ENCODE peak calls at places on chromosomes 3 and 15, in nine cellular contexts. W is small intestine, V is AG08396, A is cortex of kidney, J is caudate nucleus, P is NCI-H2081, I is GM04504, T is NCI-H460, G is T-helper 22 cell. L is an unnamed sample.
A peak's percentile ranks its signal among the peaks of the same experiment; 100 is the strongest.

GRCh38 chr15:76983588-76984379 is 11.1 kb upstream of the PSTPIP1 start:
- DNase-seq in T (no peak), J (no peak), V (no peak), A (no peak), W (no peak), I (no peak), P (no peak), G (no peak), L (no peak)

GRCh38 chr3:141656771-141657170 is 81.3 kb upstream of the RNF7 start:
- DNase-seq in I (peak; percentile 84), J (no peak), G (no peak), P (no peak), W (no peak), A (no peak), T (no peak), V (peak; percentile 50), L (no peak)

GRCh38 chr3:101120039-101120438 is 126.8 kb upstream of the ABI3BP start:
- DNase-seq in G (no peak), W (no peak), P (no peak), A (no peak), J (no peak), I (no peak), V (no peak), T (no peak), L (no peak)

GRCh38 chr3:170352936-170353335 is 4.6 kb upstream of the SKIL start:
- DNase-seq in P (no peak), I (no peak), G (no peak), A (no peak), W (no peak), T (no peak), V (no peak), J (no peak), L (no peak)

GRCh38 chr3:169147246-169148008 is 516.1 kb downstream of the MECOM start:
- DNase-seq in W (peak; percentile 62), T (no peak), G (no peak), I (peak; percentile 19), V (peak; percentile 67), A (peak; percentile 9), P (peak; percentile 67), J (no peak), L (peak; percentile 64)

GRCh38 chr3:11757441-11757875 is 89.2 kb downstream of the TAMM41 start:
- DNase-seq in G (no peak), I (no peak), T (peak; percentile 54), P (no peak), W (no peak), J (no peak), V (peak; percentile 74), A (no peak), L (no peak)

GRCh38 chr3:15449489-15449888 is 22.1 kb downstream of the EAF1 start:
- DNase-seq in P (no peak), J (no peak), G (no peak), V (no peak), A (no peak), I (no peak), T (no peak), W (no peak), L (no peak)

GRCh38 chr15:68719676-68720075 is 101.0 kb downstream of the ANP32A start:
- DNase-seq in V (no peak), J (no peak), G (no peak), W (no peak), I (no peak), P (no peak), T (no peak), A (no peak), L (no peak)

GRCh38 chr15:34330279-34330678 is 7.3 kb downstream of the SLC12A6 start:
- DNase-seq in J (no peak), P (no peak), V (no peak), A (no peak), T (no peak), W (no peak), I (no peak), G (no peak), L (no peak)

L was measured in mucosa of descending colon.